ENCODE peak calls at places on chromosomes 2 and 18, in four cellular contexts. X, I, V and J are unnamed samples.

GRCh38 chr2:226895579-226895978 is 59.7 kb downstream of the RHBDD1 start:
- DNase-seq in X (no peak), I (no peak), V (no peak), J (no peak)

GRCh38 chr2:120258140-120258539 is 5.5 kb downstream of the RALB start:
- DNase-seq in X (no peak), I (no peak), V (no peak), J (no peak)

GRCh38 chr2:166419616-166419934 is 43.8 kb upstream of the SCN9A start:
- DNase-seq in X (no peak), I (no peak), V (peak; percentile 60), J (peak; percentile 68)

GRCh38 chr18:71598374-71598773 is 945.8 kb downstream of the CBLN2 start:
- DNase-seq in X (no peak), I (no peak), V (no peak), J (no peak)

GRCh38 chr18:56532176-56532840 is 106.1 kb downstream of the TXNL1 start:
- DNase-seq in X (no peak), I (peak; percentile 71), V (no peak), J (no peak)

GRCh38 chr2:159155315-159155714 is 131.2 kb downstream of the WDSUB1 start:
- DNase-seq in X (no peak), I (no peak), V (no peak), J (no peak)

GRCh38 chr2:187971893-187972292 is 319.8 kb upstream of the GULP1 start:
- DNase-seq in X (no peak), I (no peak), V (no peak), J (no peak)

GRCh38 chr2:235191486-235191885 is 239.7 kb downstream of the SH3BP4 start:
- DNase-seq in X (no peak), I (no peak), V (no peak), J (no peak)

GRCh38 chr2:238167344-238167715 is 8.6 kb downstream of the ERFE start:
- DNase-seq in X (no peak), I (no peak), V (no peak), J (no peak)
- TF ChIP-seq SIN3A in X (no peak), I (no peak), V (no peak), J (no peak)

GRCh38 chr2:40120021-40120420 is 331.9 kb downstream of the SLC8A1 start:
- DNase-seq in X (no peak), I (no peak), V (no peak), J (no peak)
- TF ChIP-seq NFIC in X (no peak), I (no peak), V (no peak), J (no peak)

GRCh38 chr18:43170586-43170985 is 55.1 kb upstream of the RIT2 start:
- DNase-seq in X (no peak), I (no peak), V (no peak), J (no peak)
- TF ChIP-seq SIN3A in X (no peak), I (no peak), V (no peak), J (no peak)

GRCh38 chr2:162090109-162090508 is 16.1 kb upstream of the DPP4 start:
- DNase-seq in X (no peak), I (no peak), V (no peak), J (no peak)
- TF ChIP-seq NFIC in X (peak; percentile 30), I (no peak), V (no peak), J (no peak)

DNA sequence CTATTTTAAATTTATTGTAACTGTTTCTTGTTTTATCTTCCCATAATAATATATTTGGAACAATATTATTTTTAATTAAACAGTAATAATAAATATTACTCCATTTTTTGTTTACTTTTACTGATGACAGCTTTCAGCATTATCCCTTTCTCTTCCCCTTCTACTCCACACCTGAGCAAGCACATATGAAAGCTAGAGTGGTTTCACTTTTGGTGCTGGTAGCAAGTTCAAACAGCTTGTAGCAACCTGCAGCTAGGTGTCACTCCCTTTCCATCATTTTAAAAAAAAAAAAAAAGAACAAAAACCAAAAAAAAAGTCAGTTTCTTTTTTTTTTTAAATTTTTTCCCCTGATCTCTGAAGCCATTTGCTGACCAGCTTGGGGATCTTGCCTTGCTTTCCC is 801.8 kb downstream of the CCDC85A start:
- DNase-seq in X (no peak), I (no peak), V (no peak), J (no peak)
- TF ChIP-seq SIN3A in X (no peak), I (no peak), V (no peak), J (no peak)

GRCh38 chr2:232479341-232480200 is 8.1 kb downstream of the ECEL1 start:
- DNase-seq in X (no peak), I (no peak), V (peak; percentile 19), J (no peak)
- TF ChIP-seq NFIC in X (no peak), I (no peak), V (no peak), J (no peak)